ENCODE peak calls at places on chromosomes 11 and 22, in ten cellular contexts. N is SJSA1; A is PC-3; H is heart right ventricle; T is mammary epithelial cell; W is H1; P is CD8-positive, alpha-beta T cell; K is CD8-positive, alpha-beta memory T cell; O is cardiac muscle cell; I is testis. F is an unnamed sample. For H3K27me3 and H3K36me3, the result is how much of the 10 kb centered on the place peaks cover.

GRCh38 chr11:58527429-58527828 is 19.5 kb upstream of the OR5B21 start:
- DNase-seq in N (no peak), A (no peak), H (no peak), T (no peak), W (no peak), P (no peak), K (no peak), O (no peak), I (no peak), F (no peak)

GRCh38 chr22:25172153-25172552 is 27.5 kb upstream of the CRYBB3 start:
- DNase-seq in N (no peak), A (peak), H (no peak), T (no peak), W (no peak), P (peak), K (no peak), O (peak), I (peak), F (no peak)

GRCh38 chr11:111735262-111736116 is 30.7 kb downstream of the PPP2R1B start:
- DNase-seq in N (peak), A (peak), H (peak), T (peak), W (no peak), P (no peak), K (no peak), O (peak), I (no peak), F (peak)

GRCh38 chr11:63737718-63738117 is 30.9 kb downstream of the ZFTA start:
- DNase-seq in N (no peak), A (no peak), H (no peak), T (no peak), W (no peak), P (no peak), K (no peak), O (no peak), I (no peak), F (no peak)

GRCh38 chr22:32325416-32325801 is 32.3 kb upstream of the RFPL3 start:
- DNase-seq in N (no peak), A (no peak), H (no peak), T (no peak), W (no peak), P (no peak), K (no peak), O (peak), I (peak), F (no peak)

GRCh38 chr22:50193621-50194020 is 7.2 kb upstream of the SELENOO start:
- DNase-seq in N (no peak), A (no peak), H (no peak), T (no peak), W (no peak), P (no peak), K (no peak), O (no peak), I (no peak), F (no peak)

GRCh38 chr22:32502346-32502745 is 27.7 kb downstream of the FBXO7 start:
- DNase-seq in N (no peak), A (no peak), H (no peak), T (no peak), W (no peak), P (no peak), K (no peak), O (no peak), I (no peak), F (no peak)

GRCh38 chr11:5922749-5923426 is 19.2 kb upstream of the OR56A3 start:
- DNase-seq in N (no peak), A (peak), H (no peak), T (peak), W (no peak), P (no peak), K (no peak), O (no peak), I (no peak), F (peak)

GRCh38 chr22:44505796-44506354 is 7.8 kb upstream of the RTL6 start:
- DNase-seq in N (no peak), A (no peak), H (no peak), T (no peak), W (no peak), P (no peak), K (no peak), O (no peak), I (no peak), F (no peak)

GRCh38 chr11:621838-622237 is 2.9 kb downstream of the CDHR5 start:
- DNase-seq in N (no peak), A (no peak), H (no peak), T (no peak), W (no peak), P (no peak), K (no peak), O (no peak), I (no peak), F (no peak)

GRCh38 chr11:70530010-70530409 is 131.7 kb downstream of the CTTN start:
- DNase-seq in N (no peak), A (no peak), H (no peak), T (no peak), W (no peak), P (no peak), K (no peak), O (no peak), I (no peak), F (no peak)

GRCh38 chr11:119683783-119684182 is 45.2 kb downstream of the NECTIN1 start:
- DNase-seq in N (no peak), A (peak), H (no peak), T (peak), W (no peak), P (no peak), K (no peak), O (no peak), I (peak), F (no peak)

GRCh38 chr22:45308624-45309421 is 911 bp upstream of the FAM118A start:
- DNase-seq in N (no peak), A (no peak), H (no peak), T (no peak), W (peak), P (no peak), K (no peak), O (no peak), I (no peak), F (no peak)

GRCh38 chr11:83827940-83828554 is 541.9 kb upstream of the CCDC90B start:
- DNase-seq in N (peak), A (peak), H (no peak), T (no peak), W (no peak), P (no peak), K (no peak), O (peak), I (no peak), F (no peak)

GRCh38 chr11:27795955-27796861 is 96.0 kb upstream of the BDNF start:
- DNase-seq in N (peak), A (no peak), H (no peak), T (no peak), W (peak), P (no peak), K (no peak), O (no peak), I (no peak), F (no peak)

GRCh38 chr11:46977038-46977818 is 40.7 kb downstream of the CSTPP1 start:
- DNase-seq in N (no peak), A (no peak), H (no peak), T (no peak), W (no peak), P (no peak), K (no peak), O (peak), I (no peak), F (no peak)

GRCh38 chr11:128291043-128291442 is 296.3 kb downstream of the ETS1 start:
- DNase-seq in N (peak), A (no peak), H (peak), T (no peak), W (no peak), P (no peak), K (no peak), O (no peak), I (no peak), F (no peak)

GRCh38 chr11:96279421-96280290 is 63.3 kb downstream of the MAML2 start:
- DNase-seq in N (peak), A (peak), H (no peak), T (peak), W (no peak), P (no peak), K (no peak), O (peak), I (no peak), F (no peak)

GRCh38 chr11:113874096-113874919 is 1.1 kb downstream of the USP28 start:
- DNase-seq in N (no peak), A (no peak), H (no peak), T (peak), W (no peak), P (no peak), K (no peak), O (peak), I (no peak), F (no peak)

GRCh38 chr11:126440276-126440675 is 84.8 kb downstream of the ST3GAL4 start:
- DNase-seq in N (no peak), A (no peak), H (no peak), T (no peak), W (no peak), P (no peak), K (no peak), O (no peak), I (no peak), F (no peak)

GRCh38 chr11:72239849-72240460 is 4.0 kb downstream of the PHOX2A start:
- DNase-seq in N (no peak), A (peak), H (peak), T (no peak), W (peak), P (no peak), K (no peak), O (peak), I (no peak), F (no peak)

GRCh38 chr11:109247071-109247470 is 174.9 kb upstream of the C11orf87 start:
- DNase-seq in N (no peak), A (peak), H (no peak), T (peak), W (no peak), P (no peak), K (no peak), O (no peak), I (no peak), F (no peak)

GRCh38 chr11:112157274-112157766 is 6.6 kb downstream of the IL18 start:
- DNase-seq in N (peak), A (peak), H (no peak), T (peak), W (no peak), P (no peak), K (no peak), O (peak), I (peak), F (peak)

GRCh38 chr11:64055077-64055476 is 19.3 kb downstream of the FLRT1 start:
- DNase-seq in N (no peak), A (no peak), H (peak), T (no peak), W (no peak), P (no peak), K (no peak), O (no peak), I (no peak), F (no peak)

GRCh38 chr11:61718613-61719302 is 33.7 kb upstream of the MYRF start:
- DNase-seq in N (peak), A (no peak), H (no peak), T (no peak), W (peak), P (no peak), K (no peak), O (peak), I (no peak), F (no peak)

GRCh38 chr22:31488346-31488883 is 1.2 kb downstream of the EIF4ENIF1 start:
- DNase-seq in N (no peak), A (no peak), H (no peak), T (no peak), W (no peak), P (no peak), K (no peak), O (no peak), I (peak), F (no peak)

GRCh38 chr22:50192056-50192824 is 6.5 kb downstream of the TRABD start:
- DNase-seq in N (no peak), A (peak), H (no peak), T (peak), W (no peak), P (no peak), K (no peak), O (no peak), I (no peak), F (no peak)

GRCh38 chr11:118055966-118056365 is 20.9 kb upstream of the TMPRSS4 start:
- DNase-seq in N (no peak), A (no peak), H (no peak), T (no peak), W (no peak), P (no peak), K (no peak), O (no peak), I (peak), F (no peak)

GRCh38 chr22:22546490-22546889 is 12.6 kb downstream of the PRAME start:
- DNase-seq in N (no peak), A (no peak), H (no peak), T (no peak), W (no peak), P (no peak), K (no peak), O (peak), I (no peak), F (no peak)

GRCh38 chr22:22547226-22547625 is 11.8 kb downstream of the PRAME start:
- DNase-seq in N (no peak), A (no peak), H (no peak), T (no peak), W (no peak), P (no peak), K (no peak), O (no peak), I (no peak), F (no peak)

GRCh38 chr22:22548349-22548716 is 10.7 kb downstream of the PRAME start:
- DNase-seq in N (no peak), A (no peak), H (no peak), T (no peak), W (no peak), P (no peak), K (no peak), O (no peak), I (no peak), F (no peak)

GRCh38 chr22:22548910-22549309 is 10.2 kb downstream of the PRAME start:
- DNase-seq in N (no peak), A (no peak), H (no peak), T (no peak), W (no peak), P (no peak), K (no peak), O (no peak), I (no peak), F (no peak)

DNA sequence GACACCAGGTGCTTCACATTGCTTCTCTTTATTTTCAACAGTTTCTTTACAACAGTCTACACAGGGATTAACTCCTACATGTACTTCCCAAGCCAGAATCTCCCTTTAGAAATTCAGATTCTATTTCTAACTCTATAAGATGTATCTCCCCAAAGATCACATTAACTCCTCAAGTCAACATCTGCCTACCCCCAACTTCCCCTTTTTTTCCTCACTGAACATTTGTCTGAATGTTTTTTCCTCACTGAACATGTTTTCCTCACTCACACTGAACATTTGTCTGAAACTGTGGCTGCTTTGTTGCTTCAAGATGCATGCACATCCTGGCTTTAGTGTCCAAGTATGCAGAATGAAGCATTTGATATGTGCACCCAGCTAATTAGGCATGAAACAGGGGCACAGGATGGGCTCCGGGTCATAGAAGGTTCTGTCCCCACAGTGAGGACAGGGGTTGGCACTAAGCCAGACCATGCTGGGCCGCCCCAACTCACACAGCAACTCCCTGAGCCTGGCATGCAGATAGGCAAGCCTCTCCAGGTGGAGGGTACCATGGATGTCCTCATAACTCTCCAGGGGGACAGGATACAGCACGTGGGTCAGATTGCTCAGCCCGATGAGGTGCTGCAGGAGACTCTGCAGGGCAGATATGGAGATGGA is 11.2 kb downstream of the PRAME start:
- DNase-seq in N (no peak), A (no peak), H (no peak), T (no peak), W (no peak), P (no peak), K (no peak), O (no peak), I (no peak), F (no peak)
- H3K27me3 ChIP-seq in N (under half), A (under half), H (under half), T (under half), W (under half), P (under half), K (under half), O (under half), I (under half), F (under half)

GRCh38 chr11:86013718-86014117 is 55.2 kb downstream of the PICALM start:
- DNase-seq in N (no peak), A (no peak), H (no peak), T (no peak), W (no peak), P (no peak), K (no peak), O (peak), I (no peak), F (no peak)
- H3K36me3 ChIP-seq in N (under half), A (under half), H (half or more), T (under half), W (under half), P (under half), K (under half), O (under half), I (under half), F (under half)

GRCh38 chr22:40020956-40021355 is 26.2 kb downstream of the FAM83F start:
- DNase-seq in N (no peak), A (no peak), H (no peak), T (no peak), W (no peak), P (no peak), K (no peak), O (no peak), I (no peak), F (no peak)

GRCh38 chr22:40021401-40022000 is 26.7 kb downstream of the FAM83F start:
- DNase-seq in N (no peak), A (no peak), H (no peak), T (no peak), W (no peak), P (no peak), K (no peak), O (no peak), I (no peak), F (no peak)

GRCh38 chr22:40018051-40018450 is 23.3 kb downstream of the FAM83F start:
- DNase-seq in N (no peak), A (no peak), H (no peak), T (no peak), W (no peak), P (no peak), K (no peak), O (no peak), I (no peak), F (no peak)

GRCh38 chr22:40019100-40019499 is 24.3 kb downstream of the FAM83F start:
- DNase-seq in N (no peak), A (no peak), H (no peak), T (peak), W (no peak), P (no peak), K (no peak), O (no peak), I (no peak), F (no peak)

GRCh38 chr22:40019681-40020080 is 24.9 kb downstream of the FAM83F start:
- DNase-seq in N (no peak), A (no peak), H (no peak), T (no peak), W (no peak), P (no peak), K (no peak), O (no peak), I (no peak), F (no peak)
- H3K27me3 ChIP-seq in N (under half), A (under half), H (under half), T (under half), W (under half), P (under half), K (under half), O (under half), I (under half), F (under half)

GRCh38 chr11:10478066-10478465 is 23.0 kb downstream of the AMPD3 start:
- DNase-seq in N (no peak), A (no peak), H (no peak), T (no peak), W (no peak), P (no peak), K (no peak), O (no peak), I (no peak), F (no peak)

GRCh38 chr11:10474551-10474950 is 19.5 kb downstream of the AMPD3 start:
- DNase-seq in N (no peak), A (no peak), H (no peak), T (no peak), W (no peak), P (no peak), K (no peak), O (no peak), I (no peak), F (no peak)

GRCh38 chr11:10477690-10478046 is 22.6 kb downstream of the AMPD3 start:
- DNase-seq in N (no peak), A (no peak), H (no peak), T (no peak), W (no peak), P (no peak), K (no peak), O (no peak), I (no peak), F (no peak)

GRCh38 chr11:10476927-10477689 is 22.0 kb downstream of the AMPD3 start:
- DNase-seq in N (no peak), A (no peak), H (no peak), T (no peak), W (no peak), P (no peak), K (no peak), O (no peak), I (no peak), F (no peak)

GRCh38 chr11:10476342-10476741 is 21.3 kb downstream of the AMPD3 start:
- DNase-seq in N (no peak), A (no peak), H (no peak), T (no peak), W (no peak), P (no peak), K (no peak), O (no peak), I (no peak), F (no peak)
- H3K36me3 ChIP-seq in N (under half), A (under half), H (under half), T (under half), W (under half), P (under half), K (under half), O (under half), I (under half), F (under half)

GRCh38 chr11:80204021-80204420 is 763.2 kb upstream of the TENM4 start:
- DNase-seq in N (no peak), A (no peak), H (no peak), T (no peak), W (no peak), P (no peak), K (no peak), O (no peak), I (no peak), F (no peak)
- H3K27me3 ChIP-seq in N (under half), A (under half), H (under half), T (under half), W (under half), P (under half), K (under half), O (under half), I (under half), F (under half)

GRCh38 chr11:44043157-44043556 is 4.6 kb upstream of the ACCSL start:
- DNase-seq in N (no peak), A (no peak), H (no peak), T (no peak), W (no peak), P (no peak), K (no peak), O (no peak), I (no peak), F (no peak)
- H3K36me3 ChIP-seq in N (under half), A (under half), H (under half), T (under half), W (under half), P (under half), K (under half), O (under half), I (under half), F (under half)

DNA sequence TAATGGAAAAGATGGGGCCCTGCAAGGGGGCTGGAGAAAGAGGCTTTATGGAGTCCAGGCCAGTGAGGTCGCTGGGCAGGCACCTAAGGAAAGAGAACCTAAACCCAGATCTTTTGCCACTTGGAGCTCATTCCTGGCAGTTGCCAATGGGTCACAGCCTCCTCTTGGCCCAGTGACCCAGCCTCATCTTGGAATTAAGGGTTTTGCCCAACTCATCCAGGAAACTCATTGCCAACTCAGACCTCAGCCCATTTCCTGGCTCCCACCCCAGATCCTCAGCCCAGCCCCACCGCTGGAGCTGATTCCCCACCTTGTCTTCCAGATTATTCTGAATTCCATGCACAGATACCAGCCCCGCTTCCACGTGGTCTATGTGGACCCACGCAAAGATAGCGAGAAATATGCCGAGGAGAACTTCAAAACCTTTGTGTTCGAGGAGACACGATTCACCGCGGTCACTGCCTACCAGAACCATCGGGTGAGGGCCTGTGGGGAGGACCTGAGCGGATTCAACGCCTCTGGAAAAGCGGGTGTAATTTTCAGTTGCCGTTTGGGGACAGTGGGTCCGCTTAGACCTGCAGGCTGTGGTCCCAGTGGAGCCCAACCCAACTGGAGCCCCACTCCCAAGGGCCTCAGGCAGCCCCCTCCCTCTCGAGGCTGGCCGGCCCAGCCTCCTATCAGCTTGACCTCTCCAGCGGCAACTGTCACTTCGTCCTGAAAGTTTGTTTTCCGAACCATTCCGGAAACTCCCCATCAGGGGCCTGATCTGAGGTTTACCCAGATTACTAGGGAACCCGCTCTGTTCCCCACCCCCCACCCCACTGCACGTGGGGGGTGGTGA is 4.3 kb downstream of the TBX1 start:
- DNase-seq in N (no peak), A (no peak), H (no peak), T (no peak), W (no peak), P (no peak), K (no peak), O (no peak), I (no peak), F (no peak)
- H3K27me3 ChIP-seq in N (under half), A (under half), H (half or more), T (under half), W (half or more), P (under half), K (under half), O (half or more), I (under half), F (half or more)